ENCODE peak calls at places on chromosomes 5 and 9, in ten cellular contexts. One of them, this sample, is unnamed.

GRCh38 chr9:111621895-111622480 is 9.1 kb upstream of the DNAJC25 start:
- DNase-seq in Caco-2: peak
- DNase-seq in colonic mucosa: peak
- DNase-seq in transverse colon: peak
- DNase-seq in cardiac muscle cell: no peak
- DNase-seq in pancreas: no peak
- DNase-seq in WERI-Rb-1: peak
- DNase-seq in sigmoid colon: no peak
- DNase-seq in AG10803: peak
- DNase-seq in left ventricle myocardium inferior: no peak
- DNase-seq in this sample: no peak

GRCh38 chr9:81829201-81829882 is 98.9 kb upstream of the SPATA31D4 start:
- DNase-seq in Caco-2: no peak
- DNase-seq in colonic mucosa: no peak
- DNase-seq in transverse colon: peak
- DNase-seq in cardiac muscle cell: no peak
- DNase-seq in pancreas: no peak
- DNase-seq in WERI-Rb-1: no peak
- DNase-seq in sigmoid colon: no peak
- DNase-seq in AG10803: peak
- DNase-seq in left ventricle myocardium inferior: no peak
- DNase-seq in this sample: no peak

GRCh38 chr9:77953590-77953989 is 78.0 kb downstream of the GNAQ start:
- DNase-seq in Caco-2: no peak
- DNase-seq in colonic mucosa: no peak
- DNase-seq in transverse colon: no peak
- DNase-seq in cardiac muscle cell: no peak
- DNase-seq in pancreas: no peak
- DNase-seq in WERI-Rb-1: no peak
- DNase-seq in sigmoid colon: no peak
- DNase-seq in AG10803: no peak
- DNase-seq in left ventricle myocardium inferior: no peak
- DNase-seq in this sample: no peak

GRCh38 chr9:34224349-34224748 is 45.5 kb downstream of the UBAP1 start:
- DNase-seq in Caco-2: no peak
- DNase-seq in colonic mucosa: no peak
- DNase-seq in transverse colon: no peak
- DNase-seq in cardiac muscle cell: no peak
- DNase-seq in pancreas: no peak
- DNase-seq in WERI-Rb-1: no peak
- DNase-seq in sigmoid colon: no peak
- DNase-seq in AG10803: no peak
- DNase-seq in left ventricle myocardium inferior: no peak
- DNase-seq in this sample: no peak

GRCh38 chr9:127572961-127573727 is 38.9 kb upstream of the STXBP1 start:
- DNase-seq in Caco-2: no peak
- DNase-seq in colonic mucosa: peak
- DNase-seq in transverse colon: no peak
- DNase-seq in cardiac muscle cell: no peak
- DNase-seq in pancreas: no peak
- DNase-seq in WERI-Rb-1: no peak
- DNase-seq in sigmoid colon: no peak
- DNase-seq in AG10803: peak
- DNase-seq in left ventricle myocardium inferior: no peak
- DNase-seq in this sample: no peak

GRCh38 chr9:34492051-34492450 is 30.7 kb downstream of the ENHO start:
- DNase-seq in Caco-2: no peak
- DNase-seq in colonic mucosa: no peak
- DNase-seq in transverse colon: no peak
- DNase-seq in cardiac muscle cell: no peak
- DNase-seq in pancreas: no peak
- DNase-seq in WERI-Rb-1: no peak
- DNase-seq in sigmoid colon: no peak
- DNase-seq in AG10803: no peak
- DNase-seq in left ventricle myocardium inferior: no peak
- DNase-seq in this sample: no peak

GRCh38 chr5:141412853-141413539 is at the start of gene PCDHGA10:
- DNase-seq in Caco-2: peak
- DNase-seq in colonic mucosa: peak
- DNase-seq in transverse colon: peak
- DNase-seq in cardiac muscle cell: peak
- DNase-seq in pancreas: no peak
- DNase-seq in WERI-Rb-1: peak
- DNase-seq in sigmoid colon: no peak
- DNase-seq in AG10803: peak
- DNase-seq in left ventricle myocardium inferior: no peak
- DNase-seq in this sample: peak

GRCh38 chr9:98640394-98640793 is 68.3 kb downstream of the GABBR2 start:
- DNase-seq in Caco-2: no peak
- DNase-seq in colonic mucosa: no peak
- DNase-seq in transverse colon: no peak
- DNase-seq in cardiac muscle cell: no peak
- DNase-seq in pancreas: no peak
- DNase-seq in WERI-Rb-1: no peak
- DNase-seq in sigmoid colon: no peak
- DNase-seq in AG10803: no peak
- DNase-seq in left ventricle myocardium inferior: no peak
- DNase-seq in this sample: no peak

GRCh38 chr9:26159575-26160392 is 481.5 kb upstream of the TUSC1 start:
- DNase-seq in Caco-2: no peak
- DNase-seq in colonic mucosa: no peak
- DNase-seq in transverse colon: no peak
- DNase-seq in cardiac muscle cell: no peak
- DNase-seq in pancreas: no peak
- DNase-seq in WERI-Rb-1: no peak
- DNase-seq in sigmoid colon: no peak
- DNase-seq in AG10803: peak
- DNase-seq in left ventricle myocardium inferior: no peak
- DNase-seq in this sample: no peak

GRCh38 chr9:131593936-131594665 is 48.8 kb downstream of the PRRT1B start:
- DNase-seq in Caco-2: no peak
- DNase-seq in colonic mucosa: no peak
- DNase-seq in transverse colon: no peak
- DNase-seq in cardiac muscle cell: no peak
- DNase-seq in pancreas: no peak
- DNase-seq in WERI-Rb-1: no peak
- DNase-seq in sigmoid colon: no peak
- DNase-seq in AG10803: no peak
- DNase-seq in left ventricle myocardium inferior: no peak
- DNase-seq in this sample: no peak

GRCh38 chr9:127838375-127839078 is 15.9 kb downstream of the ENG start:
- DNase-seq in Caco-2: no peak
- DNase-seq in colonic mucosa: peak
- DNase-seq in transverse colon: peak
- DNase-seq in cardiac muscle cell: no peak
- DNase-seq in pancreas: peak
- DNase-seq in WERI-Rb-1: no peak
- DNase-seq in sigmoid colon: peak
- DNase-seq in AG10803: peak
- DNase-seq in left ventricle myocardium inferior: peak
- DNase-seq in this sample: no peak

GRCh38 chr9:107484117-107484723 is 5.3 kb downstream of the KLF4 start:
- DNase-seq in Caco-2: peak
- DNase-seq in colonic mucosa: peak
- DNase-seq in transverse colon: peak
- DNase-seq in cardiac muscle cell: peak
- DNase-seq in pancreas: no peak
- DNase-seq in WERI-Rb-1: peak
- DNase-seq in sigmoid colon: no peak
- DNase-seq in AG10803: peak
- DNase-seq in left ventricle myocardium inferior: no peak
- DNase-seq in this sample: no peak

GRCh38 chr5:10891193-10891592 is 130.2 kb upstream of the DAP start:
- DNase-seq in Caco-2: no peak
- DNase-seq in colonic mucosa: no peak
- DNase-seq in transverse colon: no peak
- DNase-seq in cardiac muscle cell: no peak
- DNase-seq in pancreas: no peak
- DNase-seq in WERI-Rb-1: no peak
- DNase-seq in sigmoid colon: no peak
- DNase-seq in AG10803: no peak
- DNase-seq in left ventricle myocardium inferior: no peak
- DNase-seq in this sample: no peak

GRCh38 chr5:6705959-6706358 is 7.3 kb upstream of the TENT4A start:
- DNase-seq in Caco-2: no peak
- DNase-seq in colonic mucosa: no peak
- DNase-seq in transverse colon: no peak
- DNase-seq in cardiac muscle cell: no peak
- DNase-seq in pancreas: no peak
- DNase-seq in WERI-Rb-1: no peak
- DNase-seq in sigmoid colon: no peak
- DNase-seq in AG10803: no peak
- DNase-seq in left ventricle myocardium inferior: no peak
- DNase-seq in this sample: no peak

GRCh38 chr9:35338561-35339274 is 151.2 kb upstream of the RUSC2 start:
- DNase-seq in Caco-2: no peak
- DNase-seq in colonic mucosa: no peak
- DNase-seq in transverse colon: no peak
- DNase-seq in cardiac muscle cell: no peak
- DNase-seq in pancreas: no peak
- DNase-seq in WERI-Rb-1: no peak
- DNase-seq in sigmoid colon: no peak
- DNase-seq in AG10803: no peak
- DNase-seq in left ventricle myocardium inferior: no peak
- DNase-seq in this sample: no peak

GRCh38 chr9:132986586-132986985 is 8.1 kb downstream of the GFI1B start:
- DNase-seq in Caco-2: no peak
- DNase-seq in colonic mucosa: no peak
- DNase-seq in transverse colon: no peak
- DNase-seq in cardiac muscle cell: no peak
- DNase-seq in pancreas: no peak
- DNase-seq in WERI-Rb-1: no peak
- DNase-seq in sigmoid colon: no peak
- DNase-seq in AG10803: no peak
- DNase-seq in left ventricle myocardium inferior: no peak
- DNase-seq in this sample: no peak

GRCh38 chr9:136978073-136978864 is 965 bp downstream of the PTGDS start:
- DNase-seq in Caco-2: peak
- DNase-seq in colonic mucosa: peak
- DNase-seq in transverse colon: peak
- DNase-seq in cardiac muscle cell: peak
- DNase-seq in pancreas: no peak
- DNase-seq in WERI-Rb-1: no peak
- DNase-seq in sigmoid colon: no peak
- DNase-seq in AG10803: peak
- DNase-seq in left ventricle myocardium inferior: peak
- DNase-seq in this sample: peak

GRCh38 chr5:61177070-61177469 is 14.8 kb upstream of the SMIM15 start:
- DNase-seq in Caco-2: no peak
- DNase-seq in colonic mucosa: no peak
- DNase-seq in transverse colon: no peak
- DNase-seq in cardiac muscle cell: no peak
- DNase-seq in pancreas: no peak
- DNase-seq in WERI-Rb-1: no peak
- DNase-seq in sigmoid colon: no peak
- DNase-seq in AG10803: no peak
- DNase-seq in left ventricle myocardium inferior: no peak
- DNase-seq in this sample: no peak

GRCh38 chr5:156670615-156671014 is 179.5 kb upstream of the PPP1R2B start:
- DNase-seq in Caco-2: no peak
- DNase-seq in colonic mucosa: no peak
- DNase-seq in transverse colon: no peak
- DNase-seq in cardiac muscle cell: no peak
- DNase-seq in pancreas: no peak
- DNase-seq in WERI-Rb-1: no peak
- DNase-seq in sigmoid colon: no peak
- DNase-seq in AG10803: no peak
- DNase-seq in left ventricle myocardium inferior: no peak
- DNase-seq in this sample: no peak
- H3K4me3 ChIP-seq in Caco-2: no peak
- H3K4me3 ChIP-seq in colonic mucosa: no peak
- H3K4me3 ChIP-seq in transverse colon: no peak
- H3K4me3 ChIP-seq in cardiac muscle cell: no peak
- H3K4me3 ChIP-seq in pancreas: no peak
- H3K4me3 ChIP-seq in WERI-Rb-1: no peak
- H3K4me3 ChIP-seq in sigmoid colon: no peak
- H3K4me3 ChIP-seq in AG10803: no peak
- H3K4me3 ChIP-seq in left ventricle myocardium inferior: no peak
- H3K4me3 ChIP-seq in this sample: no peak

DNA sequence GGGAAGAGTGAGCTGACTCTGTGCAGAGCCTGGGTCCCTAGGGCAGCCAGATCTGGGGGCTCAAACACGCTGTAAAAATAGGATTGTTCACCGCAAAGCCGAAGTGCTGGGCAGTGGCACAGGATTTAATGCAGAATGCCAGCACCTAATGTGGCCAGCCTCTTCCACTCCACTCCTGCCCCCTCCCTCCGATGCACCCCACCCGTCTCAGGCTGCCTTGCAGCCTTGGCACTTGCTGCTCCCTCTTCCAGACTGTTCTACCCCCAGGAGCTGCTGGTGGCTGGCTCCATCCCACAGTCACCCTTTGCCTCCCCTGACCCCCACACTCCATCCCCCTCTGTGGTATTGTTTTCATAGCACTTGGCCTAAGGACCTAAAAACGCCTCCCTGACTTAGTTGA is 86.2 kb downstream of the SEMA4D start:
- DNase-seq in Caco-2: no peak
- DNase-seq in colonic mucosa: no peak
- DNase-seq in transverse colon: no peak
- DNase-seq in cardiac muscle cell: no peak
- DNase-seq in pancreas: no peak
- DNase-seq in WERI-Rb-1: no peak
- DNase-seq in sigmoid colon: no peak
- DNase-seq in AG10803: no peak
- DNase-seq in left ventricle myocardium inferior: no peak
- DNase-seq in this sample: no peak
- H3K4me3 ChIP-seq in Caco-2: no peak
- H3K4me3 ChIP-seq in colonic mucosa: no peak
- H3K4me3 ChIP-seq in transverse colon: no peak
- H3K4me3 ChIP-seq in cardiac muscle cell: no peak
- H3K4me3 ChIP-seq in pancreas: no peak
- H3K4me3 ChIP-seq in WERI-Rb-1: no peak
- H3K4me3 ChIP-seq in sigmoid colon: no peak
- H3K4me3 ChIP-seq in AG10803: no peak
- H3K4me3 ChIP-seq in left ventricle myocardium inferior: no peak
- H3K4me3 ChIP-seq in this sample: no peak

DNA sequence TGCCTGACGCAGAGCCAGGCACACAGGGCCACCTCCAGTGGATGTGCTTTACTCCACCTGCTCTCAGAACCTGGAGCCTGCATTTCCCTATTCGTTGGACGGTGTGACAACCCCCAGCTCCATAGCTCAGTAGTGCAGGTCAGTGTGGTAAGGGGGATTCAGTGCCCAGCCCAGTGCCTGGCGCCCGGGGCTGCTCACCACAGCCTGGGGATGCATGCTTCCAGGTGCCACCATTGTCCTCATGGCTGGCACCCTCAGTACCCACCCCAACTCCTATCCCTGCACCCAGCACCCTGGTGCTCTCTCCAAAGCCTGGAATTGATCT is 32.8 kb upstream of the ADAMTS2 start:
- DNase-seq in Caco-2: no peak
- DNase-seq in colonic mucosa: no peak
- DNase-seq in transverse colon: no peak
- DNase-seq in cardiac muscle cell: no peak
- DNase-seq in pancreas: no peak
- DNase-seq in WERI-Rb-1: no peak
- DNase-seq in sigmoid colon: peak
- DNase-seq in AG10803: no peak
- DNase-seq in left ventricle myocardium inferior: no peak
- DNase-seq in this sample: no peak
- H3K4me3 ChIP-seq in Caco-2: no peak
- H3K4me3 ChIP-seq in colonic mucosa: no peak
- H3K4me3 ChIP-seq in transverse colon: no peak
- H3K4me3 ChIP-seq in cardiac muscle cell: no peak
- H3K4me3 ChIP-seq in pancreas: no peak
- H3K4me3 ChIP-seq in WERI-Rb-1: no peak
- H3K4me3 ChIP-seq in sigmoid colon: no peak
- H3K4me3 ChIP-seq in AG10803: no peak
- H3K4me3 ChIP-seq in left ventricle myocardium inferior: no peak
- H3K4me3 ChIP-seq in this sample: no peak

GRCh38 chr5:98777295-98777694 is 3.8 kb downstream of the RGMB start:
- DNase-seq in Caco-2: no peak
- DNase-seq in colonic mucosa: no peak
- DNase-seq in transverse colon: no peak
- DNase-seq in cardiac muscle cell: no peak
- DNase-seq in pancreas: no peak
- DNase-seq in WERI-Rb-1: no peak
- DNase-seq in sigmoid colon: no peak
- DNase-seq in AG10803: no peak
- DNase-seq in left ventricle myocardium inferior: no peak
- DNase-seq in this sample: no peak
- H3K4me3 ChIP-seq in Caco-2: no peak
- H3K4me3 ChIP-seq in colonic mucosa: no peak
- H3K4me3 ChIP-seq in transverse colon: peak
- H3K4me3 ChIP-seq in cardiac muscle cell: no peak
- H3K4me3 ChIP-seq in pancreas: no peak
- H3K4me3 ChIP-seq in WERI-Rb-1: no peak
- H3K4me3 ChIP-seq in sigmoid colon: no peak
- H3K4me3 ChIP-seq in AG10803: peak
- H3K4me3 ChIP-seq in left ventricle myocardium inferior: no peak
- H3K4me3 ChIP-seq in this sample: no peak

This sample was measured in CD8-positive, alpha-beta T cell.